ENCODE peak calls at places on chromosome 17, in six cellular contexts. Z is ovary, O is GM06990, V is A549, J is neural crest cell, R is GM04504. N is an unnamed sample.
A peak's percentile ranks its signal among the peaks of the same experiment; 100 is the strongest.

GRCh38 chr17:81494984-81495383 is 17.6 kb downstream of the ACTG1 start:
- DNase-seq in O (no peak), Z (no peak), V (no peak), J (no peak), R (no peak), N (peak; percentile 60)

GRCh38 chr17:6574689-6575595 is 18.6 kb upstream of the PITPNM3 start:
- DNase-seq in J (no peak), R (peak; percentile 22), O (peak; percentile 67), V (no peak), Z (peak; percentile 46), N (no peak)

GRCh38 chr17:44122825-44123355 is 551 bp downstream of the HDAC5 start:
- DNase-seq in R (no peak), V (no peak), Z (no peak), J (no peak), O (no peak), N (no peak)

GRCh38 chr17:77772899-77773358 is 185.6 kb upstream of the TNRC6C start:
- DNase-seq in R (no peak), V (no peak), Z (no peak), O (no peak), J (no peak), N (no peak)

GRCh38 chr17:35046740-35047283 is 16.7 kb downstream of the RFFL start:
- DNase-seq in R (peak; percentile 41), Z (no peak), O (peak; percentile 50), J (no peak), V (no peak), N (no peak)

GRCh38 chr17:82047914-82048570 is 3.6 kb downstream of the RFNG start:
- DNase-seq in V (no peak), J (no peak), O (no peak), Z (no peak), R (no peak), N (no peak)

GRCh38 chr17:69560987-69561441 is 146.5 kb downstream of the MAP2K6 start:
- DNase-seq in O (no peak), Z (no peak), J (no peak), V (no peak), R (no peak), N (no peak)

GRCh38 chr17:59859444-59860025 is 33.2 kb downstream of the TUBD1 start:
- DNase-seq in Z (no peak), V (no peak), R (peak; percentile 28), J (no peak), O (no peak), N (no peak)

GRCh38 chr17:81250286-81251090 is 11.4 kb downstream of the NDUFAF8 start:
- DNase-seq in J (no peak), R (no peak), O (no peak), Z (no peak), V (no peak), N (peak; percentile 36)

GRCh38 chr17:73969956-73970355 is 233.5 kb upstream of the RPL38 start:
- DNase-seq in O (no peak), Z (no peak), J (no peak), V (no peak), R (no peak), N (no peak)

GRCh38 chr17:29151567-29151966 is 28.6 kb downstream of the MYO18A start:
- DNase-seq in R (no peak), Z (no peak), J (peak; percentile 38), V (peak; percentile 62), O (no peak), N (no peak)

GRCh38 chr17:19244796-19245195 is 7.6 kb downstream of the EPN2 start:
- DNase-seq in O (no peak), V (no peak), Z (no peak), R (no peak), J (no peak), N (no peak)

N was measured in NCI-H1092.